ENCODE peak calls at places on chromosomes 7 and 10, in six cellular contexts. U, W, H, L, I and D are unnamed samples.
A peak's percentile ranks its signal among the peaks of the same experiment; 100 is the strongest.

GRCh38 chr10:50221470-50221869 is 29.8 kb downstream of the ASAH2 start:
- DNase-seq in U (no peak), W (no peak), H (no peak), I (no peak), L (no peak), D (no peak)

GRCh38 chr10:14153570-14154055 is 177.1 kb downstream of the FRMD4A start:
- DNase-seq in W (no peak), L (no peak), H (no peak), U (no peak), I (no peak), D (no peak)

GRCh38 chr10:5963071-5963470 is 14.3 kb downstream of the IL15RA start:
- DNase-seq in U (peak; percentile 4), W (no peak), L (no peak), H (no peak), I (no peak), D (no peak)

GRCh38 chr7:51732066-51732465 is 415.5 kb upstream of the COBL start:
- DNase-seq in I (no peak), W (no peak), H (no peak), L (no peak), U (no peak), D (no peak)

GRCh38 chr7:43248961-43249807 is 136.7 kb downstream of the HECW1 start:
- DNase-seq in H (peak; percentile 47), U (peak; percentile 45), W (no peak), I (peak; percentile 33), L (peak; percentile 11), D (no peak)

GRCh38 chr7:98213296-98213873 is 2.1 kb downstream of the BHLHA15 start:
- DNase-seq in U (no peak), W (no peak), L (no peak), I (no peak), H (no peak), D (no peak)

GRCh38 chr7:157309990-157310668 is 26.7 kb upstream of the DNAJB6 start:
- DNase-seq in U (no peak), H (peak; percentile 90), I (peak; percentile 80), W (peak; percentile 80), L (no peak), D (no peak)

GRCh38 chr7:39644170-39644569 is 20.8 kb downstream of the RALA start:
- DNase-seq in W (no peak), I (no peak), U (no peak), H (peak; percentile 75), L (no peak), D (no peak)

GRCh38 chr7:112112822-112113255 is 93.4 kb downstream of the DOCK4 start:
- DNase-seq in L (peak; percentile 36), W (peak; percentile 48), H (peak; percentile 69), I (no peak), U (no peak), D (no peak)

GRCh38 chr7:23467731-23468720 is 2.3 kb downstream of the IGF2BP3 start:
- DNase-seq in W (no peak), I (no peak), L (no peak), H (peak; percentile 65), U (no peak), D (peak; percentile 50)

GRCh38 chr10:62858364-62858763 is 42.2 kb upstream of the EGR2 start:
- DNase-seq in L (no peak), H (no peak), I (peak; percentile 6), U (no peak), W (peak; percentile 40), D (no peak)

GRCh38 chr10:71300555-71301370 is 18.3 kb upstream of the SLC29A3 start:
- DNase-seq in I (no peak), L (no peak), W (no peak), U (no peak), H (peak; percentile 70), D (no peak)

GRCh38 chr10:71302451-71302850 is 16.6 kb upstream of the SLC29A3 start:
- DNase-seq in H (no peak), L (no peak), W (no peak), I (no peak), U (no peak), D (no peak)

GRCh38 chr10:71302874-71303568 is 16.0 kb upstream of the SLC29A3 start:
- DNase-seq in W (no peak), I (peak; percentile 43), L (no peak), H (peak; percentile 74), U (no peak), D (no peak)

GRCh38 chr10:71301371-71301916 is 17.6 kb upstream of the SLC29A3 start:
- DNase-seq in L (no peak), W (no peak), I (no peak), H (no peak), U (no peak), D (no peak)

DNA sequence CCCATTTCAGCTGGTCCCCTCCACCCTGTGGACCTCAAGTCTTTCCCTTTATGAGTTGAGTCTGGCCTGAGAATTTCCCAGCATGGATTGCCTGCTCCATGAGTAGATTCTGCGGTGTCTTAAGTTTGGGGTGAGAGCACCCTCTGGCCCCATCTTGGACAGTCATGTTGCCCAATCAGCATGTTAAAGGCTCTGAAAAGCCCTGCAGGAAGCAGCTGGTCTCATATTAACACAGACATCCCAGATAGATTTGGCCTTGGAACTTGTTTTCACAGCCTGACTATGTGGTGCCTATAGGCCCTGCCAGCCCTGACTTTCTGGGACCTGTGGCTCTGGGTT is 15.5 kb upstream of the SLC29A3 start:
- DNase-seq in W (no peak), U (no peak), I (no peak), L (no peak), H (no peak), D (no peak)
- TF ChIP-seq CTCF in W (no peak), U (no peak), I (no peak), L (no peak), H (no peak), D (peak; percentile 3)

DNA sequence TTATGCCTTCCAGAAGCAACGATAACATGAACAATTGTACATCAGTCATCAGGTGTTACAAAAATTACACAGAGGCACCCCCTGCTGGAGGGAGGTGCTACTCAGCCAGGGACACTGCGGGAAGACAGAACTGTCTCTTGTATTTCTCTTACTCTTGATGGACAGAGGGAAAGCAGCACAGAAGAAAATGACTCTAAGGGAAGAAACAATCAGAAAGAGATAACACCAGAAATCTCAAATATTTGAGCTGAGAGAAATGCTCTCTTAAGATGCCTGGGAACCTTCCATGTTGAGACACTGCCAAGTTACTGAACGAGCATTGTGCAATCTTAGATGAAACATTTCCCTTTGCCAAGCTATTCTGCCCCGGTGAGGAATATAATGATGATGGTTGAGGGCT is 227.6 kb upstream of the NPSR1 start:
- DNase-seq in L (no peak), U (no peak), H (peak; percentile 84), I (peak; percentile 4), W (no peak), D (no peak)
- TF ChIP-seq CTCF in L (no peak), U (peak; percentile 15), H (peak; percentile 78), I (peak; percentile 75), W (peak; percentile 29), D (no peak)

GRCh38 chr7:148537435-148537834 is 53.1 kb upstream of the C7orf33 start:
- DNase-seq in U (no peak), H (peak; percentile 17), L (no peak), W (no peak), I (no peak), D (no peak)

GRCh38 chr7:148540041-148540738 is 50.4 kb upstream of the C7orf33 start:
- DNase-seq in U (no peak), W (no peak), I (peak; percentile 4), L (no peak), H (peak; percentile 74), D (no peak)

GRCh38 chr7:148535227-148535626 is 55.3 kb upstream of the C7orf33 start:
- DNase-seq in U (no peak), W (no peak), I (no peak), H (peak; percentile 47), L (no peak), D (no peak)
- TF ChIP-seq CTCF in U (no peak), W (no peak), I (no peak), H (no peak), L (no peak), D (no peak)

GRCh38 chr10:209357-209756 is 74.1 kb downstream of the ZMYND11 start:
- DNase-seq in U (no peak), I (peak; percentile 7), W (no peak), H (peak; percentile 29), L (no peak), D (no peak)
- TF ChIP-seq CTCF in U (no peak), I (peak; percentile 50), W (no peak), H (peak; percentile 24), L (no peak), D (peak; percentile 16)

DNA sequence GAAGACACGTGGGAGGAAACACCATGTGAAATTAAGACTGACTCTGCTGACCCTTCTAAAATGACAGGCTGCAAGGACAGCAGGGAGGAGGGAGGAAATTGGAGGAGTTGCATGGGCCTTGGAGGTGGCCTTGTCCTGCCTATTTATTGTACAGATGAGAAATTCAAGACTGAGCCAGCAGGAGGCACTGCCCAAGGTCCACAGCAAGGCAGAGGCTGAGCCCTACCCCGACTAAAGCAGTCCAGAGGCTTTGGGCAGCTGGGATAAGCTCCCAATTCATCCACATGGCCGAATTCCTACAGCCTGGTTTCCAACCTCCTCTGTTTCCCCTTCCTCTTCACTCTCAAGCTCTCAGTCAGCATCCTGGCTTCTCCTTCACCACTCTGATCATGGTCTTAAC is 215.9 kb upstream of the ZMIZ1 start:
- DNase-seq in L (no peak), W (no peak), U (no peak), I (peak; percentile 18), H (peak; percentile 9), D (no peak)
- TF ChIP-seq CTCF in L (no peak), W (no peak), U (no peak), I (peak; percentile 47), H (no peak), D (no peak)